ENCODE peak calls at places on chromosomes 11 and 22, in nine cellular contexts. One of them, this sample, is unnamed.
A peak's percentile ranks its signal among the peaks of the same experiment; 100 is the strongest.

GRCh38 chr11:66150140-66150539 is 80.1 kb downstream of the PACS1 start:
- DNase-seq in thoracic aorta: no peak
- DNase-seq in AG04450: no peak
- DNase-seq in suprapubic skin: no peak
- DNase-seq in body of pancreas: no peak
- DNase-seq in GM23338: no peak
- DNase-seq in dorsolateral prefrontal cortex: no peak
- DNase-seq in brain microvascular endothelial cell: no peak
- DNase-seq in IMR-90: peak; percentile 8
- DNase-seq in this sample: no peak

GRCh38 chr22:49628351-49629023 is 199.2 kb downstream of the BRD1 start:
- DNase-seq in thoracic aorta: no peak
- DNase-seq in AG04450: no peak
- DNase-seq in suprapubic skin: no peak
- DNase-seq in body of pancreas: no peak
- DNase-seq in GM23338: no peak
- DNase-seq in dorsolateral prefrontal cortex: peak; percentile 35
- DNase-seq in brain microvascular endothelial cell: no peak
- DNase-seq in IMR-90: no peak
- DNase-seq in this sample: no peak

GRCh38 chr11:24298126-24298525 is 198.7 kb upstream of the LUZP2 start:
- DNase-seq in thoracic aorta: no peak
- DNase-seq in AG04450: no peak
- DNase-seq in suprapubic skin: no peak
- DNase-seq in body of pancreas: no peak
- DNase-seq in GM23338: no peak
- DNase-seq in dorsolateral prefrontal cortex: no peak
- DNase-seq in brain microvascular endothelial cell: no peak
- DNase-seq in IMR-90: peak; percentile 9
- DNase-seq in this sample: no peak

GRCh38 chr11:108871152-108871551 is 206.3 kb downstream of the DDX10 start:
- DNase-seq in thoracic aorta: no peak
- DNase-seq in AG04450: peak; percentile 3
- DNase-seq in suprapubic skin: no peak
- DNase-seq in body of pancreas: peak; percentile 26
- DNase-seq in GM23338: peak; percentile 74
- DNase-seq in dorsolateral prefrontal cortex: no peak
- DNase-seq in brain microvascular endothelial cell: peak; percentile 67
- DNase-seq in IMR-90: peak; percentile 75
- DNase-seq in this sample: peak; percentile 55

GRCh38 chr11:76903325-76903724 is 42.6 kb downstream of the ACER3 start:
- DNase-seq in thoracic aorta: no peak
- DNase-seq in AG04450: no peak
- DNase-seq in suprapubic skin: no peak
- DNase-seq in body of pancreas: peak; percentile 27
- DNase-seq in GM23338: peak; percentile 92
- DNase-seq in dorsolateral prefrontal cortex: no peak
- DNase-seq in brain microvascular endothelial cell: no peak
- DNase-seq in IMR-90: no peak
- DNase-seq in this sample: peak; percentile 85

GRCh38 chr11:62553839-62554361 is 7.3 kb upstream of the AHNAK start:
- DNase-seq in thoracic aorta: no peak
- DNase-seq in AG04450: peak; percentile 51
- DNase-seq in suprapubic skin: no peak
- DNase-seq in body of pancreas: no peak
- DNase-seq in GM23338: no peak
- DNase-seq in dorsolateral prefrontal cortex: no peak
- DNase-seq in brain microvascular endothelial cell: peak; percentile 86
- DNase-seq in IMR-90: peak; percentile 92
- DNase-seq in this sample: no peak

GRCh38 chr11:12512132-12512531 is 134.8 kb downstream of the PARVA start:
- DNase-seq in thoracic aorta: no peak
- DNase-seq in AG04450: no peak
- DNase-seq in suprapubic skin: no peak
- DNase-seq in body of pancreas: no peak
- DNase-seq in GM23338: no peak
- DNase-seq in dorsolateral prefrontal cortex: no peak
- DNase-seq in brain microvascular endothelial cell: no peak
- DNase-seq in IMR-90: no peak
- DNase-seq in this sample: no peak

GRCh38 chr11:32939866-32940265 is 47.3 kb downstream of the QSER1 start:
- DNase-seq in thoracic aorta: no peak
- DNase-seq in AG04450: no peak
- DNase-seq in suprapubic skin: no peak
- DNase-seq in body of pancreas: no peak
- DNase-seq in GM23338: no peak
- DNase-seq in dorsolateral prefrontal cortex: no peak
- DNase-seq in brain microvascular endothelial cell: no peak
- DNase-seq in IMR-90: no peak
- DNase-seq in this sample: no peak

GRCh38 chr11:94602430-94603372 is 35.5 kb downstream of the PIWIL4 start:
- DNase-seq in thoracic aorta: no peak
- DNase-seq in AG04450: peak; percentile 81
- DNase-seq in suprapubic skin: no peak
- DNase-seq in body of pancreas: peak; percentile 82
- DNase-seq in GM23338: peak; percentile 71
- DNase-seq in dorsolateral prefrontal cortex: peak; percentile 68
- DNase-seq in brain microvascular endothelial cell: peak; percentile 89
- DNase-seq in IMR-90: peak; percentile 86
- DNase-seq in this sample: peak; percentile 79

GRCh38 chr11:120057595-120058581 is 80.0 kb downstream of the TRIM29 start:
- DNase-seq in thoracic aorta: no peak
- DNase-seq in AG04450: no peak
- DNase-seq in suprapubic skin: no peak
- DNase-seq in body of pancreas: no peak
- DNase-seq in GM23338: peak; percentile 88
- DNase-seq in dorsolateral prefrontal cortex: no peak
- DNase-seq in brain microvascular endothelial cell: peak; percentile 31
- DNase-seq in IMR-90: no peak
- DNase-seq in this sample: peak; percentile 34

GRCh38 chr22:49260681-49261580 is 566.7 kb downstream of the BRD1 start:
- DNase-seq in thoracic aorta: no peak
- DNase-seq in AG04450: no peak
- DNase-seq in suprapubic skin: peak; percentile 61
- DNase-seq in body of pancreas: no peak
- DNase-seq in GM23338: no peak
- DNase-seq in dorsolateral prefrontal cortex: peak; percentile 36
- DNase-seq in brain microvascular endothelial cell: no peak
- DNase-seq in IMR-90: no peak
- DNase-seq in this sample: no peak

GRCh38 chr11:2898366-2899079 is 12.9 kb upstream of the CDKN1C start:
- DNase-seq in thoracic aorta: no peak
- DNase-seq in AG04450: peak; percentile 69
- DNase-seq in suprapubic skin: no peak
- DNase-seq in body of pancreas: peak; percentile 76
- DNase-seq in GM23338: no peak
- DNase-seq in dorsolateral prefrontal cortex: no peak
- DNase-seq in brain microvascular endothelial cell: peak; percentile 89
- DNase-seq in IMR-90: peak; percentile 94
- DNase-seq in this sample: no peak

GRCh38 chr22:40178417-40179409 is 988 bp downstream of the TNRC6B start:
- DNase-seq in thoracic aorta: no peak
- DNase-seq in AG04450: no peak
- DNase-seq in suprapubic skin: no peak
- DNase-seq in body of pancreas: peak; percentile 40
- DNase-seq in GM23338: peak; percentile 80
- DNase-seq in dorsolateral prefrontal cortex: no peak
- DNase-seq in brain microvascular endothelial cell: peak; percentile 31
- DNase-seq in IMR-90: peak; percentile 57
- DNase-seq in this sample: peak; percentile 17

GRCh38 chr22:23182289-23183106 is 2.2 kb downstream of the BCR start:
- DNase-seq in thoracic aorta: no peak
- DNase-seq in AG04450: no peak
- DNase-seq in suprapubic skin: no peak
- DNase-seq in body of pancreas: no peak
- DNase-seq in GM23338: peak; percentile 47
- DNase-seq in dorsolateral prefrontal cortex: no peak
- DNase-seq in brain microvascular endothelial cell: no peak
- DNase-seq in IMR-90: peak; percentile 19
- DNase-seq in this sample: no peak

GRCh38 chr22:23183107-23183698 is 2.9 kb downstream of the BCR start:
- DNase-seq in thoracic aorta: no peak
- DNase-seq in AG04450: no peak
- DNase-seq in suprapubic skin: no peak
- DNase-seq in body of pancreas: peak; percentile 60
- DNase-seq in GM23338: peak; percentile 96
- DNase-seq in dorsolateral prefrontal cortex: peak; percentile 79
- DNase-seq in brain microvascular endothelial cell: peak; percentile 43
- DNase-seq in IMR-90: peak; percentile 66
- DNase-seq in this sample: peak; percentile 66

GRCh38 chr22:23181763-23182288 is 1.5 kb downstream of the BCR start:
- DNase-seq in thoracic aorta: no peak
- DNase-seq in AG04450: no peak
- DNase-seq in suprapubic skin: no peak
- DNase-seq in body of pancreas: no peak
- DNase-seq in GM23338: peak; percentile 40
- DNase-seq in dorsolateral prefrontal cortex: no peak
- DNase-seq in brain microvascular endothelial cell: no peak
- DNase-seq in IMR-90: no peak
- DNase-seq in this sample: no peak

GRCh38 chr22:23184764-23185113 is 4.4 kb downstream of the BCR start:
- DNase-seq in thoracic aorta: no peak
- DNase-seq in AG04450: no peak
- DNase-seq in suprapubic skin: no peak
- DNase-seq in body of pancreas: no peak
- DNase-seq in GM23338: no peak
- DNase-seq in dorsolateral prefrontal cortex: no peak
- DNase-seq in brain microvascular endothelial cell: no peak
- DNase-seq in IMR-90: no peak
- DNase-seq in this sample: no peak

DNA sequence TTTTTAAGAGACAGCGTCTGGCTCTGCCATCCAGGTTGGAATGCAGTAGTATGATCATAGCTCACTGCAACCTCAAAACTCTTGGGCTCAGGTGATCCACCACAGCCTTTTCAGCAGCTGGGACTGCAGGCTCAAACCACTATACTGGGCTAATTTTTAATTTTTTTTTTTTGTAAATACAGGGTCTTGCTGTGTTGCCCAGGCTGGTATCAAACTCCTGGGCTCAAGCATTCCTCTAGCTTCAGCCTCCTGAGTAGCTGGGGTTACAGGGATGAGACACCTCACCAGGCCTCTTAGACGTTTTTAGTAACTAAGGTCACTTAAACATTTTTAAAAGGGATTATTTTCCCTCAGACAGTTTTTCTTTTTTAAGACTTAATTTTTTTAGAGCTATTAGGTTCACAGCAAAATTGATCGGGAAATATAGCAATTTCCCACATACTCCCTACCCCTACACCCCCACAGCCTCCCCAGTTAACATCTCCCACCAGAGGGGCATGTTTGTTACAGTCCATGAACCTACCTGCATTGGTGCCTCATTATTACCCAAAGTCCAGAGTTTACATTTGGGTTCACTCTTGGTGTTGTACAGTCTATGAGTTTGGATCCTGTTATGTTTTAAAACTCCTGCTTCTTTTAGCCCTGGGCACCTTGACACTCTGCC is 3.9 kb downstream of the BCR start:
- DNase-seq in thoracic aorta: no peak
- DNase-seq in AG04450: no peak
- DNase-seq in suprapubic skin: no peak
- DNase-seq in body of pancreas: no peak
- DNase-seq in GM23338: no peak
- DNase-seq in dorsolateral prefrontal cortex: no peak
- DNase-seq in brain microvascular endothelial cell: no peak
- DNase-seq in IMR-90: no peak
- DNase-seq in this sample: no peak
- H3K4me3 ChIP-seq in thoracic aorta: peak overlapping the region; percentile 72
- H3K4me3 ChIP-seq in AG04450: no peak overlapping the region
- H3K4me3 ChIP-seq in suprapubic skin: peak overlapping the region; percentile 66
- H3K4me3 ChIP-seq in body of pancreas: no peak overlapping the region
- H3K4me3 ChIP-seq in GM23338: peak overlapping the region; percentile 66
- H3K4me3 ChIP-seq in dorsolateral prefrontal cortex: no peak overlapping the region
- H3K4me3 ChIP-seq in brain microvascular endothelial cell: no peak overlapping the region
- H3K4me3 ChIP-seq in IMR-90: no peak overlapping the region
- H3K4me3 ChIP-seq in this sample: no peak overlapping the region

DNA sequence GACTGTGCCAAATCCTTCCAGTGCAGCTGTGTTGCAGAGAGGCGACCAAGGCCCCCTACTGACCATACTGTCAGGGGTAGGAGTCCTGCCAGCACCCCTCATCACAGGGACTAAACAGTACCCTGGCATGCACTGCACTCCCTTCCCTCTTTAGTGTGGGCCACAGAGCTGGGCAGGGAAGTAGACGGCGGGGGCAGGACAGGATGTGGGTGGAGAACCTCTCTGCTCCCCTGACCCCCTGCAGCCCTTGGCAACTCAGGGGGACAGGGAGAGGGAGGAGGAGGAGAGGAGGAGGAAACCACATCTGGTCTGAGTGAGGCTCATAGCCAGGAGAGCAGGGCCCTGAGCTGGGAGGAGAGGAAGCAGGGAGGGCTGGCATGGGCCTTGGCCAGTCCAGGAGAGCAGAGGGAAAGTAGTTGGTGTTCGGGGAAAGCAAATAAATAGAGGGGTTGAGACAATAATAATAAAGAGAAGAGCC is 61.7 kb downstream of the RPUSD4 start:
- DNase-seq in thoracic aorta: no peak
- DNase-seq in AG04450: no peak
- DNase-seq in suprapubic skin: no peak
- DNase-seq in body of pancreas: no peak
- DNase-seq in GM23338: no peak
- DNase-seq in dorsolateral prefrontal cortex: no peak
- DNase-seq in brain microvascular endothelial cell: no peak
- DNase-seq in IMR-90: no peak
- DNase-seq in this sample: no peak
- TF ChIP-seq CTCF in thoracic aorta: no peak
- TF ChIP-seq CTCF in AG04450: no peak
- TF ChIP-seq CTCF in suprapubic skin: no peak
- TF ChIP-seq CTCF in body of pancreas: no peak
- TF ChIP-seq CTCF in GM23338: peak; percentile 11
- TF ChIP-seq CTCF in dorsolateral prefrontal cortex: no peak
- TF ChIP-seq CTCF in brain microvascular endothelial cell: no peak
- TF ChIP-seq CTCF in IMR-90: no peak
- TF ChIP-seq CTCF in this sample: no peak

DNA sequence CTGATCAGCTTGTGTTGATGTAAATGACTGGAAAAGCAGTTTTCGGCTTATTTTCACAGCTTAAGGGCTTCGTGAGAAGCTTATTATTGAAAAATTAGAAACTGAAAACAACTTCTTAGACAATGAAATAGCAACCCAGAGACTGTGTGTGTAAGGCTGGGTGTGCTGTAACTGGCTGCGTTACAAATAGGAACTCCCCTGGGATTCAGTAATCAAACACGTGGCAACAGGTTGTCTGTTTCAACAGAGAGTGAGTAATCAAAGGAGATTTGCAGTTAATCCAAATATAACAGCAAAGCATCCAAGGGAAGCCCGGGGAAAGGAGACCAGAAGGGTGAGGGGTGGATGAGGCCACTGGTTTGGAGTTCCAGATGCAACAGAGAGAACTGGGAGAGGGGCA is 19.2 kb downstream of the NTM start:
- DNase-seq in thoracic aorta: no peak
- DNase-seq in AG04450: no peak
- DNase-seq in suprapubic skin: no peak
- DNase-seq in body of pancreas: no peak
- DNase-seq in GM23338: no peak
- DNase-seq in dorsolateral prefrontal cortex: no peak
- DNase-seq in brain microvascular endothelial cell: no peak
- DNase-seq in IMR-90: no peak
- DNase-seq in this sample: no peak
- H3K27me3 ChIP-seq in thoracic aorta: no peaks in the 10 kb centered on the region
- H3K27me3 ChIP-seq in AG04450: no peaks in the 10 kb centered on the region
- H3K27me3 ChIP-seq in suprapubic skin: no peaks in the 10 kb centered on the region
- H3K27me3 ChIP-seq in body of pancreas: no peaks in the 10 kb centered on the region
- H3K27me3 ChIP-seq in GM23338: no peaks in the 10 kb centered on the region
- H3K27me3 ChIP-seq in dorsolateral prefrontal cortex: no peaks in the 10 kb centered on the region
- H3K27me3 ChIP-seq in brain microvascular endothelial cell: no peaks in the 10 kb centered on the region
- H3K27me3 ChIP-seq in IMR-90: no peaks in the 10 kb centered on the region
- H3K27me3 ChIP-seq in this sample: no peaks in the 10 kb centered on the region

GRCh38 chr22:30302810-30303138 is 13.5 kb upstream of the CASTOR1 start:
- DNase-seq in thoracic aorta: no peak
- DNase-seq in AG04450: no peak
- DNase-seq in suprapubic skin: no peak
- DNase-seq in body of pancreas: no peak
- DNase-seq in GM23338: no peak
- DNase-seq in dorsolateral prefrontal cortex: no peak
- DNase-seq in brain microvascular endothelial cell: no peak
- DNase-seq in IMR-90: no peak
- DNase-seq in this sample: no peak
- H3K4me3 ChIP-seq in thoracic aorta: no peak overlapping the region
- H3K4me3 ChIP-seq in AG04450: no peak overlapping the region
- H3K4me3 ChIP-seq in suprapubic skin: no peak overlapping the region
- H3K4me3 ChIP-seq in body of pancreas: no peak overlapping the region
- H3K4me3 ChIP-seq in GM23338: no peak overlapping the region
- H3K4me3 ChIP-seq in dorsolateral prefrontal cortex: no peak overlapping the region
- H3K4me3 ChIP-seq in brain microvascular endothelial cell: no peak overlapping the region
- H3K4me3 ChIP-seq in IMR-90: no peak overlapping the region
- H3K4me3 ChIP-seq in this sample: no peak overlapping the region